ENCODE peak calls at places on chromosomes 4 and X, in four cellular contexts. Z is A549, V is Peyer's patch, Q is right lobe of liver. E is an unnamed sample. For H3K4me1 and H3K9me3, the result is how much of the 10 kb centered on the place peaks cover.

GRCh38 chr4:8723222-8723980 is 130.8 kb downstream of the CPZ start:
- DNase-seq in Z (no peak), V (peak), Q (peak), E (no peak)

GRCh38 chrX:87310780-87311179 is 206.8 kb upstream of the KLHL4 start:
- DNase-seq in Z (no peak), V (no peak), Q (no peak), E (no peak)

GRCh38 chr4:152665691-152666410 is 13.9 kb downstream of the TMEM154 start:
- DNase-seq in Z (no peak), V (peak), Q (no peak), E (no peak)

GRCh38 chrX:28349888-28350287 is 237.4 kb upstream of the IL1RAPL1 start:
- DNase-seq in Z (no peak), V (no peak), Q (no peak), E (no peak)

GRCh38 chr4:70061980-70062379 is 11.7 kb downstream of the HTN1 start:
- DNase-seq in Z (no peak), V (no peak), Q (no peak), E (no peak)

GRCh38 chr4:67581208-67581857 is 22.8 kb downstream of the STAP1 start:
- DNase-seq in Z (no peak), V (no peak), Q (no peak), E (no peak)

GRCh38 chr4:148445071-148445902 is 3.1 kb upstream of the NR3C2 start:
- DNase-seq in Z (no peak), V (peak), Q (peak), E (peak)

GRCh38 chr4:90095000-90095399 is 32.2 kb upstream of the CCSER1 start:
- DNase-seq in Z (no peak), V (no peak), Q (no peak), E (peak)

GRCh38 chr4:81052119-81053068 is 21.9 kb downstream of the BMP3 start:
- DNase-seq in Z (peak), V (peak), Q (peak), E (peak)

GRCh38 chr4:3215733-3216132 is 33.2 kb upstream of the MSANTD1 start:
- DNase-seq in Z (no peak), V (peak), Q (no peak), E (no peak)

GRCh38 chr4:53365121-53365485 is 758 bp downstream of the SCFD2 start:
- DNase-seq in Z (no peak), V (no peak), Q (no peak), E (peak)

GRCh38 chr4:169634975-169635374 is 14.6 kb downstream of the CLCN3 start:
- DNase-seq in Z (no peak), V (no peak), Q (no peak), E (no peak)

GRCh38 chr4:140300271-140300970 is 73.0 kb upstream of the SCOC start:
- DNase-seq in Z (peak), V (no peak), Q (no peak), E (no peak)

GRCh38 chrX:118596428-118596827 is 100.8 kb downstream of the DOCK11 start:
- DNase-seq in Z (no peak), V (no peak), Q (no peak), E (no peak)

DNA sequence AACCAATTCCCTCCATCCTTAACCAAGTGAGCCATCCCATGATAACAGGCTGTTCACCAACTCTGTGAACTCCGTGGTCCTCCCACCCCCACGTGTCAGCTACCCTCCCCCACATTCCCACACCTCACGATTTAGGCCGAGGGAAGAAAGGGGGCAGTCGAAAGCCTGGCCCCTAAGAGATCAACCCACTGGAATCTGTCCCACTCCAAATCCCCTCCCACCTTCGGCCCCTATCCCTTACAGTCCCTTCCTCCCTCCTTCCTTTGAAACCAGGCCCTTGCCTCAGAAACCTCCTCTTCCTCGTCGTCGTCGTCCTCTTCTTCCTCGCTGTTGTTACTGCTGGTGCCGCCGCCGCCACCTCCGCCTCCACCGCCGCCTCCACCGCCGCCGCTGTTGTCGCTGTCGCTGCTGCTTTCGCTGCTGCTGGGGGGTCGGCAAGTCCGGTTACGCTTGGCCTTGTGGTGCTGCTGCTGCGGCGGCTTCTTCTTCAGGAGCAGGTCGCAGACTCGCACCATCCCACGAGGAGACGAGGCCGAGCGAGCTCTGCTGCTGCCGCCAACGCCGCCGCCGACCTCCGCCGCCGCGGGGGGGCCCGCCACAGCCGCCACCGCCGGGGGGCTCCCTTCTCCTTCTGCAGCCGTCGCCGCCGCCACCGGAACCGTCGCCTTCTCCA is 467 bp downstream of the ANKRD17 start:
- DNase-seq in Z (peak), V (no peak), Q (peak), E (peak)
- H3K4me1 ChIP-seq in Z (under half), V (half or more), Q (under half), E (under half)

GRCh38 chr4:47530801-47531200 is 45.7 kb downstream of the ATP10D start:
- DNase-seq in Z (no peak), V (no peak), Q (no peak), E (no peak)

GRCh38 chr4:47531954-47532321 is 46.9 kb downstream of the ATP10D start:
- DNase-seq in Z (no peak), V (no peak), Q (no peak), E (no peak)

GRCh38 chr4:47533689-47534347 is 48.7 kb downstream of the ATP10D start:
- DNase-seq in Z (no peak), V (no peak), Q (no peak), E (no peak)

GRCh38 chr4:47531241-47531953 is 46.3 kb downstream of the ATP10D start:
- DNase-seq in Z (peak), V (peak), Q (no peak), E (peak)

GRCh38 chr4:47532658-47533057 is 47.6 kb downstream of the ATP10D start:
- DNase-seq in Z (no peak), V (no peak), Q (no peak), E (no peak)
- H3K27ac ChIP-seq in Z (no peak), V (peak), Q (no peak), E (no peak)

DNA sequence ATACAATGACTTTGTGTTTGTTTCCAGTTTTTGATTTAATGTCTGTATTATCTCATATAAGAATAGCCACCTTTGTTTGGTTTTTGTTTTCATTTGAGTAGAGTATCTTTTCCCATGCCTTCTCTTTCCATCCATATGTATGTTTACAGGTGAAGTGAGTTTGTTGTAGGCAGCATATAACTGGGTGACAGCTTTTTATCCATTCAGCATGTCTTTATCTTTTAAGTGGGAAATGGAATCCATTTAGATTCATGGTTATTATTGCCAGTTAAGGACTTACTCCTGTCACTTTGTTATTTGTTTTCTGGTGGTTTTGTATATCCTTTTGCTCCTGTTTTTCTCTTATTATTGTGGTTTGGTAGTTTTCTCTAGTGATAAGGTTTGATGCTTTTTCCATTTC is 34.3 kb downstream of the SCLT1 start:
- DNase-seq in Z (no peak), V (no peak), Q (no peak), E (no peak)
- H3K9me3 ChIP-seq in Z (half or more), V (half or more), Q (under half), E (under half)

GRCh38 chr4:7045553-7045952 is 2.4 kb downstream of the TADA2B start:
- DNase-seq in Z (no peak), V (no peak), Q (no peak), E (no peak)

GRCh38 chr4:7044415-7044930 is 1.3 kb downstream of the TADA2B start:
- DNase-seq in Z (no peak), V (no peak), Q (no peak), E (no peak)

GRCh38 chr4:7046971-7047370 is 3.8 kb downstream of the TADA2B start:
- DNase-seq in Z (no peak), V (no peak), Q (no peak), E (no peak)

GRCh38 chr4:7048642-7049041 is 5.5 kb downstream of the TADA2B start:
- DNase-seq in Z (no peak), V (no peak), Q (no peak), E (no peak)

DNA sequence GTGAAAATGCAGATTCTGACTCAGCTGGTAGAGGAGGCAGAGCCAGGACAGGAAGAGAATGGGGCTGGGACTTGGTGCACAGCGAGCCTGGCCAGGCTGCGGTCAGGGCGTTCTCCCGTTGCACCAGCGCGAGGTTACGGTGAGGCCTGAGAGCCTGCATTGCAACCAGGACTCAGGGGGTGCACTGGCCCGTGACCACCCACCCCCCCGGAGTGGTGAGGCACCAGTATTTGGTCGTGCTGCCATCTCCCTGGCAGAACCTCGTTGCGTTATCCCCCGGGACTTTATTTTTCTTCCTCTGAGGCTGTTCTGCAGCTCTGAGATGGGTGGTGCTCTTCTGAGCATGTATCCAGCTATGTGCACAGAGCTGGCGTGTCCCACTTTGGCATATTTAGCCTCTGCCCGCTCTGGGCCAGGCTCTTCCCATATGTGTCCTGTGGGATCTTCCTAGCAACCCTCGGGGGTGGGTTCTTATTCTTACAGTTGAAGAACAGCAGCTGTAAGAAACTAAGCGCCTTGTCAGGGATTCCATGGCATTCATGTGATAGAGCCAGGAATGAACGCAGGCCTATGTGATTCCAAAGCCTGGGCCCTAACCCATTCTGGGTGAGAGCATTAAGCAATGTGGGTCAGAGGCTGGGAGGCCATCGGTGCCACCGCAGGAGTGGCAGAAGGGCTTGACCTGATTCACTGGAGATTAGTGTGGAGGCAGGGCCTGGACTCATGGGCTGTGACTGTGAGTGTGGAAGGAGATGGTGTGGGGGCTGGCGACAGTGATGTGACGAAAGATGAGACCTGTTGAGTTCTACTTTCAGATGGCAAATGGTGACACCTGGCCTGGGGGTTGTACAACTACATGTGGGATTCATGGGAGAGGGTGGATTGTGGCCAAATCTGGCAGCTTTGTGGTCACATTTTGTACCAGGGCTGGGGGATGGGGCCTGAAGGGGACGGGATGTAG is 3.1 kb downstream of the TADA2B start:
- DNase-seq in Z (no peak), V (peak), Q (no peak), E (no peak)
- H3K4me1 ChIP-seq in Z (under half), V (under half), Q (under half), E (under half)

DNA sequence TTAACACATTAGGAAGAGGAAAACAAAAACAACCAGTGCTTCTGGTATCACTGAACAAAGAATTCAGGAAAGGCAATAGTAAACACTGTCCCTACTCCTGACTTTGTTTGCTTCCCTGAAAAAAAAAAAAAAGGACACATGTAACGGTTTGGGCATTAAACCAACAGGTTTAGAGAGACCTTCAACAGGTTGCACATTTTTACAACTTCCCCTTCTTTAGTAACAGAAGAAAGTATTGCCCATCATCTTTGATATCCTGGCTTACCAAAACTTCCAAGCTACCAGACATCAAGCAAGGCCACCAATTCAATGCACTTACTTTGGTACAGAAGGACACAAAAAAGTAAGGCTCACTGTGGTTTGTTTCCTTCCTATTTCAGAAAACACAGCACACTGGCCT is 131.9 kb upstream of the MAP3K15 start:
- DNase-seq in Z (no peak), V (no peak), Q (no peak), E (no peak)
- H3K27ac ChIP-seq in Z (no peak), V (no peak), Q (no peak), E (no peak)

GRCh38 chr4:139691-140090 is 15.4 kb downstream of the ZNF718 start:
- DNase-seq in Z (no peak), V (no peak), Q (no peak), E (no peak)

DNA sequence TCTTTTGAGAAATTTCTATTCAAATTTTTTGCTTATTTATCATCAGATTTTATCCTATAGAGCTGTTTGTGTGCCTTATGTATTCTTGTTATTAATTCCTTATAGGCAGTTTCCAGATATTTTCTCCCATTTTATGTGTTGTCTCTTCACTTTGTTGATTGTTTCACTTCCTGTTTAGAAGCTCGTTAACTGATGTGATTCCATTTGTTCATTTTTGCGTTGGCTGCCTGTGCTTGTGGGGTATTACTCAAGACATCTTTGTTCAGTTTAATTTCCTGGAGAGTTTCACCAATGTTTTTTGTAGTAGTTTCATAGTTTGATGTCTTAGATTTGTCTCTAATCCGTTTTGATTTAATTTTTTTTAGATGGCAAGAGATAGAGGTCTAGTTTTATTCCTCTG is 14.6 kb downstream of the ZNF718 start:
- DNase-seq in Z (no peak), V (no peak), Q (no peak), E (no peak)
- H3K9me3 ChIP-seq in Z (half or more), V (half or more), Q (under half), E (under half)

DNA sequence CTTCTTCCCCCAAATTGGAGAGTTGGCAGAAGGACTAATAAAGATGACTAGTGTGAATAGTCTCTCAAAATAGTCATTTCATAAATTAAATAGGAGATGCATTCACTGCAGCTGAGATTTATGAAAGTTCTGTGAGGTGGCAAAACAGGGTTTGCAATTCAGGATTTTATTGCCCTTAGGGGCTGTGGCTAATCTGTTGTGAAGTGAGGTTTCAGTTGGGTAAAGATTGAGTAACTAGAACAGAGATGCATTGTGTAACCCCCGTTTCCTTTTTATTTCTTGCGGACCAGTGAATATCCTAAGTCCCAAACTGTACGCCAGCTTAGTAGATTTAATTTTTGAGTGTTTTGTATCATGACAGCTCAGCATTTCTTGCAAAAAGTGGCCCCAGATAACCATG is 16.2 kb upstream of the SCRG1 start:
- DNase-seq in Z (no peak), V (no peak), Q (no peak), E (no peak)
- H3K4me1 ChIP-seq in Z (under half), V (under half), Q (under half), E (under half)

E was measured in SJCRH30.